ENCODE peak calls at places on chromosomes 5 and 9, in ten cellular contexts. One of them, this sample, is unnamed.

GRCh38 chr5:134527961-134528424 is 2.5 kb downstream of the JADE2 start:
- DNase-seq in activated T-helper 1 cell treated with anti-CD3 and anti-CD28 coated beads, Interleukin-12 subunit alpha, Interleukin-12 subunit beta, Interleukin-2, Interleukin-4 antibody, amounts not matched to agents 30 ng/mL and 10 ng/mL and 1 ng/mL, durations not matched to agents 14 hours and 24 hours and 36 hours: no peak
- DNase-seq in HAP-1: no peak
- DNase-seq in CD4-positive, alpha-beta memory T cell: no peak
- DNase-seq in stimulated activated naive CD4-positive, alpha-beta T cell: no peak
- DNase-seq in RPMI8226: no peak
- DNase-seq in kidney glomerular epithelial cell: no peak
- DNase-seq in HT1080: no peak
- DNase-seq in NCI-H1092: no peak
- DNase-seq in NT2/D1: no peak
- DNase-seq in this sample: no peak

GRCh38 chr5:10192309-10192708 is 57.4 kb downstream of the ATPSCKMT start:
- DNase-seq in stimulated activated naive CD4-positive, alpha-beta T cell: no peak
- DNase-seq in NCI-H1092: no peak
- DNase-seq in CD4-positive, alpha-beta memory T cell: no peak
- DNase-seq in NT2/D1: no peak
- DNase-seq in HAP-1: no peak
- DNase-seq in HT1080: peak
- DNase-seq in RPMI8226: no peak
- DNase-seq in activated T-helper 1 cell treated with anti-CD3 and anti-CD28 coated beads, Interleukin-12 subunit alpha, Interleukin-12 subunit beta, Interleukin-2, Interleukin-4 antibody, amounts not matched to agents 30 ng/mL and 10 ng/mL and 1 ng/mL, durations not matched to agents 14 hours and 24 hours and 36 hours: no peak
- DNase-seq in kidney glomerular epithelial cell: peak
- DNase-seq in this sample: no peak

GRCh38 chr5:168795943-168796342 is 216.8 kb upstream of the PANK3 start:
- DNase-seq in HT1080: no peak
- DNase-seq in HAP-1: no peak
- DNase-seq in RPMI8226: no peak
- DNase-seq in CD4-positive, alpha-beta memory T cell: no peak
- DNase-seq in stimulated activated naive CD4-positive, alpha-beta T cell: no peak
- DNase-seq in NCI-H1092: no peak
- DNase-seq in NT2/D1: no peak
- DNase-seq in activated T-helper 1 cell treated with anti-CD3 and anti-CD28 coated beads, Interleukin-12 subunit alpha, Interleukin-12 subunit beta, Interleukin-2, Interleukin-4 antibody, amounts not matched to agents 30 ng/mL and 10 ng/mL and 1 ng/mL, durations not matched to agents 14 hours and 24 hours and 36 hours: no peak
- DNase-seq in kidney glomerular epithelial cell: no peak
- DNase-seq in this sample: no peak

GRCh38 chr9:35771524-35771923 is 17.4 kb upstream of the MSMP start:
- DNase-seq in HAP-1: no peak
- DNase-seq in activated T-helper 1 cell treated with anti-CD3 and anti-CD28 coated beads, Interleukin-12 subunit alpha, Interleukin-12 subunit beta, Interleukin-2, Interleukin-4 antibody, amounts not matched to agents 30 ng/mL and 10 ng/mL and 1 ng/mL, durations not matched to agents 14 hours and 24 hours and 36 hours: no peak
- DNase-seq in kidney glomerular epithelial cell: no peak
- DNase-seq in CD4-positive, alpha-beta memory T cell: no peak
- DNase-seq in stimulated activated naive CD4-positive, alpha-beta T cell: no peak
- DNase-seq in NCI-H1092: peak
- DNase-seq in NT2/D1: no peak
- DNase-seq in RPMI8226: no peak
- DNase-seq in HT1080: no peak
- DNase-seq in this sample: peak

GRCh38 chr9:109087795-109088194 is 32.0 kb downstream of the TMEM245 start:
- DNase-seq in NCI-H1092: no peak
- DNase-seq in NT2/D1: no peak
- DNase-seq in RPMI8226: no peak
- DNase-seq in activated T-helper 1 cell treated with anti-CD3 and anti-CD28 coated beads, Interleukin-12 subunit alpha, Interleukin-12 subunit beta, Interleukin-2, Interleukin-4 antibody, amounts not matched to agents 30 ng/mL and 10 ng/mL and 1 ng/mL, durations not matched to agents 14 hours and 24 hours and 36 hours: no peak
- DNase-seq in CD4-positive, alpha-beta memory T cell: no peak
- DNase-seq in HAP-1: no peak
- DNase-seq in stimulated activated naive CD4-positive, alpha-beta T cell: no peak
- DNase-seq in kidney glomerular epithelial cell: no peak
- DNase-seq in HT1080: no peak
- DNase-seq in this sample: no peak

GRCh38 chr5:169803077-169803981 is 166.3 kb downstream of the DOCK2 start:
- DNase-seq in stimulated activated naive CD4-positive, alpha-beta T cell: no peak
- DNase-seq in CD4-positive, alpha-beta memory T cell: no peak
- DNase-seq in kidney glomerular epithelial cell: no peak
- DNase-seq in RPMI8226: no peak
- DNase-seq in HAP-1: no peak
- DNase-seq in activated T-helper 1 cell treated with anti-CD3 and anti-CD28 coated beads, Interleukin-12 subunit alpha, Interleukin-12 subunit beta, Interleukin-2, Interleukin-4 antibody, amounts not matched to agents 30 ng/mL and 10 ng/mL and 1 ng/mL, durations not matched to agents 14 hours and 24 hours and 36 hours: no peak
- DNase-seq in NT2/D1: no peak
- DNase-seq in HT1080: peak
- DNase-seq in NCI-H1092: no peak
- DNase-seq in this sample: no peak

GRCh38 chr5:132776077-132776931 is 735 bp downstream of the SEPTIN8 start:
- DNase-seq in stimulated activated naive CD4-positive, alpha-beta T cell: no peak
- DNase-seq in HT1080: peak
- DNase-seq in RPMI8226: no peak
- DNase-seq in NCI-H1092: peak
- DNase-seq in kidney glomerular epithelial cell: peak
- DNase-seq in CD4-positive, alpha-beta memory T cell: no peak
- DNase-seq in NT2/D1: no peak
- DNase-seq in activated T-helper 1 cell treated with anti-CD3 and anti-CD28 coated beads, Interleukin-12 subunit alpha, Interleukin-12 subunit beta, Interleukin-2, Interleukin-4 antibody, amounts not matched to agents 30 ng/mL and 10 ng/mL and 1 ng/mL, durations not matched to agents 14 hours and 24 hours and 36 hours: no peak
- DNase-seq in HAP-1: peak
- DNase-seq in this sample: peak

GRCh38 chr5:125083932-125084331 is 337.5 kb upstream of the ZNF608 start:
- DNase-seq in NT2/D1: no peak
- DNase-seq in activated T-helper 1 cell treated with anti-CD3 and anti-CD28 coated beads, Interleukin-12 subunit alpha, Interleukin-12 subunit beta, Interleukin-2, Interleukin-4 antibody, amounts not matched to agents 30 ng/mL and 10 ng/mL and 1 ng/mL, durations not matched to agents 14 hours and 24 hours and 36 hours: no peak
- DNase-seq in HAP-1: no peak
- DNase-seq in RPMI8226: no peak
- DNase-seq in stimulated activated naive CD4-positive, alpha-beta T cell: no peak
- DNase-seq in CD4-positive, alpha-beta memory T cell: no peak
- DNase-seq in kidney glomerular epithelial cell: no peak
- DNase-seq in HT1080: peak
- DNase-seq in NCI-H1092: no peak
- DNase-seq in this sample: peak

GRCh38 chr5:88883566-88884434 is 816 bp upstream of the MEF2C start:
- DNase-seq in CD4-positive, alpha-beta memory T cell: no peak
- DNase-seq in HT1080: peak
- DNase-seq in NT2/D1: no peak
- DNase-seq in HAP-1: peak
- DNase-seq in activated T-helper 1 cell treated with anti-CD3 and anti-CD28 coated beads, Interleukin-12 subunit alpha, Interleukin-12 subunit beta, Interleukin-2, Interleukin-4 antibody, amounts not matched to agents 30 ng/mL and 10 ng/mL and 1 ng/mL, durations not matched to agents 14 hours and 24 hours and 36 hours: peak
- DNase-seq in stimulated activated naive CD4-positive, alpha-beta T cell: no peak
- DNase-seq in NCI-H1092: peak
- DNase-seq in RPMI8226: peak
- DNase-seq in kidney glomerular epithelial cell: peak
- DNase-seq in this sample: peak

GRCh38 chr5:96120120-96120519 is 158.5 kb upstream of the ELL2 start:
- DNase-seq in RPMI8226: no peak
- DNase-seq in stimulated activated naive CD4-positive, alpha-beta T cell: no peak
- DNase-seq in NT2/D1: no peak
- DNase-seq in HAP-1: no peak
- DNase-seq in NCI-H1092: no peak
- DNase-seq in activated T-helper 1 cell treated with anti-CD3 and anti-CD28 coated beads, Interleukin-12 subunit alpha, Interleukin-12 subunit beta, Interleukin-2, Interleukin-4 antibody, amounts not matched to agents 30 ng/mL and 10 ng/mL and 1 ng/mL, durations not matched to agents 14 hours and 24 hours and 36 hours: no peak
- DNase-seq in kidney glomerular epithelial cell: no peak
- DNase-seq in CD4-positive, alpha-beta memory T cell: no peak
- DNase-seq in HT1080: no peak
- DNase-seq in this sample: no peak

GRCh38 chr9:74952281-74953151 is at the start of gene C9orf40:
- DNase-seq in NT2/D1: peak
- DNase-seq in activated T-helper 1 cell treated with anti-CD3 and anti-CD28 coated beads, Interleukin-12 subunit alpha, Interleukin-12 subunit beta, Interleukin-2, Interleukin-4 antibody, amounts not matched to agents 30 ng/mL and 10 ng/mL and 1 ng/mL, durations not matched to agents 14 hours and 24 hours and 36 hours: peak
- DNase-seq in kidney glomerular epithelial cell: peak
- DNase-seq in HT1080: peak
- DNase-seq in CD4-positive, alpha-beta memory T cell: peak
- DNase-seq in RPMI8226: peak
- DNase-seq in HAP-1: peak
- DNase-seq in stimulated activated naive CD4-positive, alpha-beta T cell: peak
- DNase-seq in NCI-H1092: peak
- DNase-seq in this sample: peak

GRCh38 chr5:7244977-7245376 is 151.0 kb upstream of the ADCY2 start:
- DNase-seq in kidney glomerular epithelial cell: no peak
- DNase-seq in RPMI8226: no peak
- DNase-seq in HAP-1: no peak
- DNase-seq in HT1080: no peak
- DNase-seq in stimulated activated naive CD4-positive, alpha-beta T cell: no peak
- DNase-seq in activated T-helper 1 cell treated with anti-CD3 and anti-CD28 coated beads, Interleukin-12 subunit alpha, Interleukin-12 subunit beta, Interleukin-2, Interleukin-4 antibody, amounts not matched to agents 30 ng/mL and 10 ng/mL and 1 ng/mL, durations not matched to agents 14 hours and 24 hours and 36 hours: no peak
- DNase-seq in NT2/D1: no peak
- DNase-seq in NCI-H1092: no peak
- DNase-seq in CD4-positive, alpha-beta memory T cell: no peak
- DNase-seq in this sample: no peak

GRCh38 chr5:24477958-24478357 is 166.8 kb downstream of the CDH10 start:
- DNase-seq in RPMI8226: no peak
- DNase-seq in kidney glomerular epithelial cell: no peak
- DNase-seq in activated T-helper 1 cell treated with anti-CD3 and anti-CD28 coated beads, Interleukin-12 subunit alpha, Interleukin-12 subunit beta, Interleukin-2, Interleukin-4 antibody, amounts not matched to agents 30 ng/mL and 10 ng/mL and 1 ng/mL, durations not matched to agents 14 hours and 24 hours and 36 hours: no peak
- DNase-seq in stimulated activated naive CD4-positive, alpha-beta T cell: no peak
- DNase-seq in HAP-1: peak
- DNase-seq in HT1080: no peak
- DNase-seq in NT2/D1: no peak
- DNase-seq in NCI-H1092: no peak
- DNase-seq in CD4-positive, alpha-beta memory T cell: no peak
- DNase-seq in this sample: no peak

GRCh38 chr5:145936401-145937131 is at the start of gene SH3RF2:
- DNase-seq in stimulated activated naive CD4-positive, alpha-beta T cell: no peak
- DNase-seq in NT2/D1: peak
- DNase-seq in HT1080: peak
- DNase-seq in NCI-H1092: no peak
- DNase-seq in activated T-helper 1 cell treated with anti-CD3 and anti-CD28 coated beads, Interleukin-12 subunit alpha, Interleukin-12 subunit beta, Interleukin-2, Interleukin-4 antibody, amounts not matched to agents 30 ng/mL and 10 ng/mL and 1 ng/mL, durations not matched to agents 14 hours and 24 hours and 36 hours: peak
- DNase-seq in RPMI8226: peak
- DNase-seq in kidney glomerular epithelial cell: peak
- DNase-seq in HAP-1: peak
- DNase-seq in CD4-positive, alpha-beta memory T cell: no peak
- DNase-seq in this sample: peak

GRCh38 chr9:109765821-109766220 is 14.2 kb upstream of the PALM2AKAP2 start:
- DNase-seq in kidney glomerular epithelial cell: no peak
- DNase-seq in RPMI8226: no peak
- DNase-seq in NT2/D1: no peak
- DNase-seq in NCI-H1092: no peak
- DNase-seq in HAP-1: no peak
- DNase-seq in HT1080: no peak
- DNase-seq in CD4-positive, alpha-beta memory T cell: no peak
- DNase-seq in stimulated activated naive CD4-positive, alpha-beta T cell: no peak
- DNase-seq in activated T-helper 1 cell treated with anti-CD3 and anti-CD28 coated beads, Interleukin-12 subunit alpha, Interleukin-12 subunit beta, Interleukin-2, Interleukin-4 antibody, amounts not matched to agents 30 ng/mL and 10 ng/mL and 1 ng/mL, durations not matched to agents 14 hours and 24 hours and 36 hours: no peak
- DNase-seq in this sample: no peak

GRCh38 chr9:94611638-94612068 is 18.0 kb upstream of the FBP2 start:
- DNase-seq in HT1080: no peak
- DNase-seq in CD4-positive, alpha-beta memory T cell: peak
- DNase-seq in NT2/D1: no peak
- DNase-seq in activated T-helper 1 cell treated with anti-CD3 and anti-CD28 coated beads, Interleukin-12 subunit alpha, Interleukin-12 subunit beta, Interleukin-2, Interleukin-4 antibody, amounts not matched to agents 30 ng/mL and 10 ng/mL and 1 ng/mL, durations not matched to agents 14 hours and 24 hours and 36 hours: peak
- DNase-seq in kidney glomerular epithelial cell: no peak
- DNase-seq in RPMI8226: peak
- DNase-seq in NCI-H1092: no peak
- DNase-seq in HAP-1: no peak
- DNase-seq in stimulated activated naive CD4-positive, alpha-beta T cell: no peak
- DNase-seq in this sample: peak

GRCh38 chr9:93826905-93827544 is 128.1 kb downstream of the BARX1 start:
- DNase-seq in NCI-H1092: no peak
- DNase-seq in RPMI8226: no peak
- DNase-seq in activated T-helper 1 cell treated with anti-CD3 and anti-CD28 coated beads, Interleukin-12 subunit alpha, Interleukin-12 subunit beta, Interleukin-2, Interleukin-4 antibody, amounts not matched to agents 30 ng/mL and 10 ng/mL and 1 ng/mL, durations not matched to agents 14 hours and 24 hours and 36 hours: no peak
- DNase-seq in kidney glomerular epithelial cell: no peak
- DNase-seq in CD4-positive, alpha-beta memory T cell: no peak
- DNase-seq in HT1080: no peak
- DNase-seq in HAP-1: no peak
- DNase-seq in NT2/D1: no peak
- DNase-seq in stimulated activated naive CD4-positive, alpha-beta T cell: no peak
- DNase-seq in this sample: no peak

GRCh38 chr5:135821802-135822201 is 12.7 kb upstream of the SLC25A48 start:
- DNase-seq in stimulated activated naive CD4-positive, alpha-beta T cell: no peak
- DNase-seq in CD4-positive, alpha-beta memory T cell: no peak
- DNase-seq in activated T-helper 1 cell treated with anti-CD3 and anti-CD28 coated beads, Interleukin-12 subunit alpha, Interleukin-12 subunit beta, Interleukin-2, Interleukin-4 antibody, amounts not matched to agents 30 ng/mL and 10 ng/mL and 1 ng/mL, durations not matched to agents 14 hours and 24 hours and 36 hours: no peak
- DNase-seq in RPMI8226: no peak
- DNase-seq in NCI-H1092: peak
- DNase-seq in NT2/D1: no peak
- DNase-seq in HT1080: no peak
- DNase-seq in kidney glomerular epithelial cell: no peak
- DNase-seq in HAP-1: no peak
- DNase-seq in this sample: no peak

GRCh38 chr9:2962471-2963172 is 118.7 kb upstream of the PUM3 start:
- DNase-seq in CD4-positive, alpha-beta memory T cell: no peak
- DNase-seq in NCI-H1092: no peak
- DNase-seq in HT1080: no peak
- DNase-seq in HAP-1: no peak
- DNase-seq in activated T-helper 1 cell treated with anti-CD3 and anti-CD28 coated beads, Interleukin-12 subunit alpha, Interleukin-12 subunit beta, Interleukin-2, Interleukin-4 antibody, amounts not matched to agents 30 ng/mL and 10 ng/mL and 1 ng/mL, durations not matched to agents 14 hours and 24 hours and 36 hours: no peak
- DNase-seq in RPMI8226: no peak
- DNase-seq in kidney glomerular epithelial cell: no peak
- DNase-seq in NT2/D1: no peak
- DNase-seq in stimulated activated naive CD4-positive, alpha-beta T cell: no peak
- DNase-seq in this sample: peak

This sample was measured in mammary epithelial cell.